ENCODE peak calls at places on chromosomes 12 and 14, in five cellular contexts. O is stomach, L is upper lobe of left lung, F is thyroid gland, W is transverse colon. A is an unnamed sample. For H3K36me3, the result is how much of the 10 kb centered on the place peaks cover.

GRCh38 chr12:52121848-52122838 is 42.6 kb downstream of the SMIM41 start:
- DNase-seq in W (peak), O (peak), L (peak), F (peak), A (peak)

GRCh38 chr12:12056951-12057350 is 13.8 kb upstream of the BCL2L14 start:
- DNase-seq in O (no peak), W (no peak), F (no peak), L (no peak), A (no peak)

GRCh38 chr14:100225169-100225568 is 13.8 kb upstream of the YY1 start:
- DNase-seq in L (no peak), O (no peak), F (no peak), W (no peak), A (no peak)

GRCh38 chr14:41280745-41281144 is 325.9 kb upstream of the LRFN5 start:
- DNase-seq in W (no peak), L (no peak), O (no peak), F (no peak), A (no peak)

GRCh38 chr12:52074006-52074405 is 4.2 kb downstream of the ATG101 start:
- DNase-seq in L (peak), W (no peak), F (peak), O (peak), A (no peak)

GRCh38 chr14:51592836-51593235 is 58.9 kb upstream of the FRMD6 start:
- DNase-seq in O (no peak), W (no peak), F (no peak), L (no peak), A (no peak)

GRCh38 chr12:76927170-76927784 is 48.5 kb upstream of the CSRP2 start:
- DNase-seq in W (peak), L (no peak), F (peak), O (peak), A (no peak)

GRCh38 chr12:45327823-45328383 is 112.0 kb downstream of the ANO6 start:
- DNase-seq in F (no peak), O (no peak), L (no peak), W (no peak), A (no peak)

GRCh38 chr14:70964492-70964891 is 57.2 kb downstream of the PCNX1 start:
- DNase-seq in L (no peak), W (no peak), F (no peak), O (no peak), A (no peak)

GRCh38 chr12:63301311-63301710 is 150.3 kb upstream of the AVPR1A start:
- DNase-seq in O (no peak), W (no peak), F (no peak), L (no peak), A (no peak)

GRCh38 chr14:104224516-104225281 is 86.3 kb downstream of the KIF26A start:
- DNase-seq in L (peak), W (peak), O (no peak), F (no peak), A (no peak)

GRCh38 chr14:68232643-68233055 is 413.1 kb downstream of the RAD51B start:
- DNase-seq in L (no peak), F (peak), O (peak), W (peak), A (peak)

GRCh38 chr14:94547726-94548125 is 13.5 kb upstream of the SERPINA4 start:
- DNase-seq in W (no peak), O (no peak), F (no peak), L (no peak), A (no peak)

GRCh38 chr12:132608231-132609171 is 1.9 kb downstream of the LRCOL1 start:
- DNase-seq in L (no peak), F (peak), O (no peak), W (no peak), A (no peak)

GRCh38 chr12:105676694-105677093 is 346.2 kb downstream of the C12orf75 start:
- DNase-seq in O (peak), F (peak), W (peak), L (no peak), A (peak)

GRCh38 chr12:112393328-112393727 is 11.1 kb upstream of the HECTD4 start:
- DNase-seq in W (no peak), L (no peak), O (no peak), F (no peak), A (no peak)

GRCh38 chr12:119179335-119180021 is 747 bp downstream of the HSPB8 start:
- DNase-seq in O (peak), L (peak), W (no peak), F (peak), A (peak)

GRCh38 chr12:108722992-108723766 is 8.1 kb downstream of the CORO1C start:
- DNase-seq in W (no peak), L (no peak), F (no peak), O (no peak), A (no peak)

GRCh38 chr14:75736845-75737485 is 75.9 kb downstream of the TTLL5 start:
- DNase-seq in O (no peak), L (no peak), F (no peak), W (no peak), A (no peak)

GRCh38 chr12:80472912-80473500 is 29.0 kb downstream of the PTPRQ start:
- DNase-seq in O (no peak), F (no peak), W (no peak), L (no peak), A (no peak)

GRCh38 chr12:51869490-51869865 is 18.4 kb upstream of the ANKRD33 start:
- DNase-seq in W (no peak), O (no peak), F (no peak), L (no peak), A (no peak)

GRCh38 chr14:103401223-103402214 is 16.3 kb downstream of the MARK3 start:
- DNase-seq in F (no peak), O (no peak), W (no peak), L (no peak), A (no peak)

GRCh38 chr12:6450091-6450868 is 1.6 kb upstream of the TAPBPL start:
- DNase-seq in O (no peak), L (no peak), W (no peak), F (no peak), A (no peak)

GRCh38 chr12:6452908-6453630 is 1.2 kb downstream of the TAPBPL start:
- DNase-seq in O (peak), F (peak), W (peak), L (peak), A (peak)

GRCh38 chr12:6450869-6451347 is 934 bp upstream of the TAPBPL start:
- DNase-seq in F (no peak), O (no peak), W (peak), L (no peak), A (no peak)

GRCh38 chr12:6451348-6452244 is at the start of gene TAPBPL:
- DNase-seq in O (peak), F (peak), W (peak), L (peak), A (peak)

GRCh38 chr12:6452245-6452731 is 446 bp downstream of the TAPBPL start:
- DNase-seq in W (peak), F (peak), O (peak), L (no peak), A (peak)
- TF ChIP-seq POLR2A in W (no peak), F (peak), O (no peak), L (no peak), A (no peak)

DNA sequence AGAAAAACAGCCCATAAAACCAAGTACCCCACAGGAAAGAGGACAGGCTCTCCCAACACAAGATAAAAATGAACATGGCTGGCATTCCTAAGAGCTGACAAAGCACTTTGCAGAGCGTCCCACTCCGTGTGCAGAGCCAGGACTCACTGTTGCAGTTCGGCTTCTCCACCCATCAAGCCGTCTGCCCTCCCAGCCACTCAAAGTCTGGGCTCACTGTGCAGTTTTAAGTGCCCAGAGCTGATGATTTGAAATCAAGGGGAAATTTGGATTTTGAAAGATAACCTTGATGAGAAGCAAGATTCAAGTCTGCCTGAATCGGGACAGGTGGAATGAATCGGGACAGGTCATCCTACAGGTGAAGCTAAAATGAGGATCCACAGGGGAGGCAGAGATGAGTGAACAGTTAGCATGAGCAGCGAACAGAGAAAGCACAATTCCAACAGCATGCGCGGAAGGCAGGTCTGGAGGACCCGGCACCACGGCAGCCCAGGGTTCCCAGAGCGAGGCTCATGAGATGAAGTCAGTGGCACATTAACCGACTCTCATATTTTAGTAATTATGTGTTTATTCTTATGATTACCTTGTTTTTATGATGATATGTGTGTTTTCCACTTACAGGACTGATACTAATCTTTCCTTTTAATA is 39.8 kb upstream of the GPR68 start:
- DNase-seq in L (no peak), O (no peak), F (peak), W (no peak), A (no peak)
- H3K36me3 ChIP-seq in L (under half), O (half or more), F (under half), W (under half), A (under half)

GRCh38 chr12:47903927-47904646 is 707 bp downstream of the VDR start:
- DNase-seq in O (peak), L (no peak), F (peak), W (peak), A (peak)
- TF ChIP-seq POLR2A in O (no peak), L (no peak), F (no peak), W (peak), A (peak)

GRCh38 chr12:113958108-113958507 is 8.0 kb downstream of the RBM19 start:
- DNase-seq in O (no peak), F (no peak), L (no peak), W (no peak), A (no peak)
- H3K36me3 ChIP-seq in O (half or more), F (half or more), L (under half), W (under half), A (half or more)

GRCh38 chr14:64720190-64720589 is 16.0 kb downstream of the PLEKHG3 start:
- DNase-seq in W (peak), O (peak), L (no peak), F (peak), A (no peak)
- TF ChIP-seq POLR2A in W (peak), O (no peak), L (no peak), F (no peak), A (no peak)

DNA sequence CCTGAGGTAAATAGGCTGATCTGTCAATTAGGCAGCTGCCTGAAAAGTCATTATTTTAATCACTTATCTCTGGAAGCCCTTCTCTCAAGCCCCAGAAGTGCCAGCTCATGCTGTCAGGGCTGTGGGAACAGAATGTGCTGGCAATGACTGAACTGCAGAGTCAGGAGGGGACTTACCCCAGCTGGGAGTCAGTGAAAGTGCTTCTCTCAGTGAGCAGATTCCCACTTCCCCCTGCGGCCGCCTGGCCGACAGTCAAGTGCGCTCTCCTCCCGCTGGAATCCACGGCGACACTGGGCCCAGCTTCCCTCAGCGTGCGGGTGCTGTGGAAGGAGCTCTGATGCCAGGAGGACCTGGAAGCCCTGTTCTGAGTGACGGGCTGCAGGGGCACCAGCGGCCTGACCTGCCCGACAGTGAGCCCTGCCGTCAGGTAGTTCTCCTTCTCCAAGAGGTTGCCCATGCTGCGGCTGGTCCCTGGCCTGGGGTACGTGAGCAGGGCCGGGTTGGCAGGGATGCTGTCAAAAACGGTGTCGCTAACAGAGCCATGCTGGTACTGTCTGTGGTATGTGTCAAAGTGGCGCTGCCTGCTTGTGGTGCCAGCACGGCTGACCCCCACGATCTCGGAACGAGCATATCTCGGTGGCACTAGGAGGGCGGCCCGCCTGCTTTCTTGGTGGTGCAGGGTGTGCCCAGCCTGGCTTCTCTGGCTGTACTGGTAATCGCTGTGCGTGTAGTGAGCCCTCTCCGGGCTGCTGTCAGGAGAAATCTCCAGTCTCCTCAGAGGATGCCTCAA is 18.7 kb downstream of the PKP2 start:
- DNase-seq in O (peak), W (no peak), F (peak), L (peak), A (peak)
- H3K36me3 ChIP-seq in O (under half), W (under half), F (under half), L (under half), A (under half)

DNA sequence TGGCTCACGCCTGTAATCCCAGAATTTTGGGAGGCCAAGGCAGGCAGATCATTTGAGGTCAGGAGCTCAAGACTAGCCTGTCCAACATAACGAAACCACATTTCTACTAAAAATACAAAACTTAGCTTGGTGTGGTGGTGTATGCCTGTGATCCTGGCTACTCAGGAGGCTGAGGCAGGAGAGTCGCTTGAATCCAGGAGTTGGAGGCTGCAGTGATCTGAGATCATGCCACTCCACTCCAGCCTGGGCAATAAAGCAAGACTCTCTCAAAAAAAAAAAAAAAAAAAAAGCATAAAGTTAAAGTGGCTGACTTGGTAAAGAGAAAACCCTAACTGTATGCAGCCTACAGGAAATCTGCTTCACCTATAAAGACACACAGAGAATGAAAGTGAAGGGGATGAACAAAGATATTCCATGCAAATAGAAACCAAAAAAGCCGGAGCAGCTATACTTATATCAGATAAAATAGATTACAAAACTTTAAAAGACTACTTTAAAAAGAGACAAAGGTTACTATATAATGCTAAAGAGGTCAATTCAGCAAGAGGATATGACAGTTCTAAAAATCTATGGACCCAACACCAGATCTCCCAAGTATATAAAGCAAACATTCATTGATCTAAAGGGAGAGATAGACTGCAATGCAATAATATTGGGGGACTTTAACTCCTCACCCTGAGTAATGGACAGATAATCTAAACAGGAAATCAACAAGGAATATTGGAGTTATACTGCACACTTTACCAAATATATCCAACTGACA is 4.1 kb downstream of the CLEC2B start:
- DNase-seq in L (no peak), F (no peak), W (no peak), O (no peak), A (no peak)
- TF ChIP-seq POLR2A in L (no peak), F (no peak), W (no peak), O (no peak), A (no peak)

A was measured in gastrocnemius medialis.